ENCODE peak calls at places on chromosomes 11 and 22, in six cellular contexts. B is GM12878, L is K562, I is H1, J is SK-N-SH, Q is HepG2. C is an unnamed sample.

GRCh38 chr11:93570759-93571413 is 27.7 kb upstream of the SMCO4 start:
- DNase-seq in B (no peak), L (no peak), I (no peak), J (no peak), Q (peak), C (no peak)

GRCh38 chr11:34583818-34584217 is 37.1 kb upstream of the EHF start:
- DNase-seq in B (no peak), L (no peak), I (no peak), J (no peak), Q (no peak), C (no peak)

GRCh38 chr11:120660024-120660565 is 148.5 kb downstream of the GRIK4 start:
- DNase-seq in B (no peak), L (peak), I (no peak), J (peak), Q (peak), C (peak)

GRCh38 chr11:62614275-62614674 is 1.2 kb downstream of the ROM1 start:
- DNase-seq in B (no peak), L (peak), I (no peak), J (no peak), Q (peak), C (no peak)

GRCh38 chr22:22786301-22787115 is 101.1 kb upstream of the IGLL5 start:
- DNase-seq in B (no peak), L (no peak), I (no peak), J (no peak), Q (peak), C (no peak)

GRCh38 chr11:77547863-77548551 is 41.7 kb upstream of the AQP11 start:
- DNase-seq in B (peak), L (peak), I (peak), J (peak), Q (peak), C (peak)

GRCh38 chr11:36726420-36726819 is 128.4 kb upstream of the RAG2 start:
- DNase-seq in B (no peak), L (no peak), I (no peak), J (no peak), Q (no peak), C (no peak)

GRCh38 chr11:65787649-65788622 is 1.1 kb downstream of the OVOL1 start:
- DNase-seq in B (no peak), L (peak), I (peak), J (peak), Q (no peak), C (no peak)

GRCh38 chr22:42967933-42968332 is 47.0 kb downstream of the PACSIN2 start:
- DNase-seq in B (no peak), L (peak), I (no peak), J (no peak), Q (no peak), C (peak)

GRCh38 chr11:130771708-130772107 is 144.6 kb downstream of the SNX19 start:
- DNase-seq in B (no peak), L (no peak), I (no peak), J (no peak), Q (no peak), C (no peak)

GRCh38 chr11:124209824-124210357 is 26.7 kb downstream of the OR10D3 start:
- DNase-seq in B (no peak), L (no peak), I (no peak), J (no peak), Q (no peak), C (no peak)

GRCh38 chr11:9150501-9150900 is 59.1 kb upstream of the SCUBE2 start:
- DNase-seq in B (no peak), L (no peak), I (no peak), J (no peak), Q (no peak), C (no peak)

DNA sequence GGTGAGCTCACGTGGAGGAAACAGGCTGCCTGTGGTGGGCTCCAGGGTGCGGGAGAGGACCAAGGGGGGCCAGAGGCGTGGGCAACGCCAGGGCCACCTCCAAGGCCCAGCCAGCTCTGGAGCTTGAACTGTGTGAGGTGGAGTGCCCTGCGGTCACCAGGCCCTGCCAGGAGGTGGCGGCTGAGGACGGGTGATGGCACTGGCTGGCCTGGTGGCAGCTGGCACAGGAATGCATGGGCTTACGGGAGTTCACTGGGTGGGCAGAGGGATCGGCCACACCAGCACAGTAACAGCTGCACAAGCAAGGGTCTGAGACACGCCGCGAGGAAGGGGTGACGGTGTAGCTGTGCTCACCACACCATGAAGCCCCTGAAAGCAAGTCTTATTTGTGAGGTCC is 15.8 kb downstream of the TOLLIP start:
- DNase-seq in B (no peak), L (no peak), I (no peak), J (peak), Q (no peak), C (no peak)
- TF ChIP-seq CTCF in B (peak), L (no peak), I (peak), J (peak), Q (peak), C (peak)

GRCh38 chr11:83831929-83832328 is 545.8 kb upstream of the CCDC90B start:
- DNase-seq in B (no peak), L (no peak), I (no peak), J (no peak), Q (no peak), C (no peak)

GRCh38 chr11:83835423-83835822 is 549.3 kb upstream of the CCDC90B start:
- DNase-seq in B (peak), L (no peak), I (no peak), J (no peak), Q (no peak), C (no peak)

GRCh38 chr11:83840326-83840725 is 554.2 kb upstream of the CCDC90B start:
- DNase-seq in B (no peak), L (no peak), I (no peak), J (no peak), Q (no peak), C (no peak)

DNA sequence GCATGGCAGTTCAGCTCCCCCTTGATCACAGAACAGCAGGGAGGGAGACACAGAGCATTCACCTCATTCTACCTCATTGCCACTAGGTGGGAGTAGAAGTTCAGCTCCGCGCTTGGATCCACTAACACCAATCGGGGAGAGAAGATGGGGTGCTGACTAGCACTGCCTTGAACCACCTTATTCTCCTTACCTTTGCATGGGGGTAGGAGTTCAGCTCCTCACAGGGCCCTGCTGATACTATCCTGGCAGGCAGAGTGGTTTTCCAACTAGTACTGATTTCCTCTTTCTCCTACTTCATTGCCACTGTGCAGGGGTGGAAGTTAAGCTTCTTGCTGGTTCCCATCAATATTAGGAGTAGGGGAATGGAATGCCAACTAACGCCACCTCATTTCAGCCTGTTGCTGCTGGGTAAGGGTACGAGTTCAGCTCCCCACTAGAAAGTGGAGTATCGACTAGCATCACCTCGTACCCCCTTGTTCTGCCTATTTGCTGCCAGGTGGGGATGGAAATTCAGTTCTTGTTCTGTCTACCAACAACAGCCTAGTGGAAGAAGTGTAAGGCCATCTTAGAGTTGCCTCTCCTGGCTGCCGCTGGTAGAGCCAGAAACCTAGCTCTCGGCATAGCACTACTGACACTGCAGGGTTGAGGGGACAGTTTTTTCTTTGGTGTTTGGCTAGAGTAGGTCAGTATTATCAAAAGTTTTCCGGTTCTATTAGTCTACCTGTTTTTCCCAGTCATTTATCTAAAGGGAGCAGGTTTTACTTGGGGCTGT is 550.9 kb upstream of the CCDC90B start:
- DNase-seq in B (peak), L (peak), I (peak), J (peak), Q (peak), C (no peak)
- TF ChIP-seq GABPA in B (no peak), L (no peak), I (no peak), J (no peak), Q (no peak), C (no peak)

GRCh38 chr11:74992852-74993251 is 4.1 kb downstream of the NEU3 start:
- DNase-seq in B (peak), L (no peak), I (no peak), J (no peak), Q (no peak), C (no peak)
- H3K4me3 ChIP-seq in B (peak), L (no peak), I (no peak), J (no peak), Q (no peak), C (no peak)

DNA sequence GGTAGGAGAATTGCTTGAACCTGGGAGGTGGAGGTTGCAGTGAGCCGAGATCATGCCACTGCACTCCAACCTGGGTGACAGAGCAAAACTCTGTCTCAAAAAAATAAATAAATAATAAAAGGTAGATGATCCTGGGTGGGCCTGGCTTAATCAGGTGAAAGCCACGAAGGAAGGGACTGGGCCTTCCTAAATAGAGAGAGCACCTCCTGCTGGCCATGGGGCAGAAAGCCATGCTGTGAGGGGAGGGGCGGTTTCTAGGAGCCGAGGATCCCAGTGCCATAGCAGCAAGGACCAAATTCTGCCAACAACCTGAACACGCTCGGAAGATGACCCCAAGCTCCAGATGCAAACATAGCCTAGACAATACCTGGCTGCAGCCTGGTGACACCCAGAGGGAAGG is 24.5 kb upstream of the DGKZ start:
- DNase-seq in B (no peak), L (peak), I (no peak), J (no peak), Q (no peak), C (no peak)
- TF ChIP-seq CTCF in B (peak), L (peak), I (peak), J (peak), Q (no peak), C (no peak)

GRCh38 chr11:27237641-27238040 is 125.4 kb downstream of the CCDC34 start:
- DNase-seq in B (no peak), L (no peak), I (no peak), J (no peak), Q (no peak), C (no peak)

GRCh38 chr11:27242591-27242990 is 120.4 kb downstream of the CCDC34 start:
- DNase-seq in B (no peak), L (no peak), I (no peak), J (no peak), Q (no peak), C (no peak)

GRCh38 chr11:27238811-27239210 is 124.2 kb downstream of the CCDC34 start:
- DNase-seq in B (no peak), L (no peak), I (no peak), J (no peak), Q (no peak), C (no peak)

GRCh38 chr11:27241316-27242122 is 121.5 kb downstream of the CCDC34 start:
- DNase-seq in B (no peak), L (no peak), I (no peak), J (no peak), Q (no peak), C (no peak)

DNA sequence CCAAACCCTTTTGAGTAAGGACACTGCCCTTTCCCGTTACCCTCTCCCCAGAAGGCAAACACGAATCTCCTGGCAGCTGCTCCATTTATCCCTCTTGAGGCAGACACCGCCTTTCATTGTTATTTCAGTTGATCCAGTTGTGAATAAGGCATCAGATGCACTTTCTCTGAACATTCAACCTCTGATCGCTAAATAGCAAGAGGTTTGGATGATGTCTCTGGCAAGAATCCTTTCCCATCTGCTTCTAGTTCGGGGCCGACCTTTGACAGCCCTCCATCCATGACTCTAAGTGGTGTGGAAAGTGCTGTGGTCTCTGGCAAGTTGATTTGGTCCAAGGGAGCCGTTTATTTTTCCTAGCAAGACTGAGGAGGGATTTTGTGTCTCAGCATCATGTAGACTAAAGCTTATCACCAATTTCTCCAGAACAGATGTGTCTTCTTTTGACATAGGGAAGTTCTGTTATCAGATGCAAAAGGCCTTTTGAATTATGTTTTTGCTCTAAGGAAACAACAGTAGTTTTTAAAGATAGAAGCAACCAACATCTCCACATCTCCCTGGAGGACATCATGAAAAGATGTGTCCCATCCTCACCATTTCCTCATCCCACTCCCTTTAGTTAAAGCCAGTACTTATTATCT is 123.6 kb downstream of the CCDC34 start:
- DNase-seq in B (no peak), L (no peak), I (no peak), J (no peak), Q (no peak), C (no peak)
- TF ChIP-seq GABPA in B (no peak), L (no peak), I (no peak), J (no peak), Q (no peak), C (no peak)